ENCODE peak calls at places on chromosome 7, in five cellular contexts. I, C, R, M and W are unnamed samples. For H3K4me1, the result is how much of the 10 kb centered on the place peaks cover.

GRCh38 chr7:152341039-152341913 is 94.5 kb downstream of the KMT2C start:
- DNase-seq in R (peak), C (no peak), I (no peak), M (peak), W (no peak)

GRCh38 chr7:19203686-19204085 is 58.5 kb upstream of the FERD3L start:
- DNase-seq in M (no peak), I (no peak), C (no peak), R (no peak), W (no peak)

GRCh38 chr7:116687801-116688201 is 15.8 kb downstream of the MET start:
- DNase-seq in I (no peak), C (peak), R (no peak), M (peak), W (no peak)

GRCh38 chr7:81482600-81483186 is 287.2 kb downstream of the HGF start:
- DNase-seq in R (no peak), I (no peak), C (no peak), M (peak), W (no peak)

GRCh38 chr7:92854501-92855238 is 18.3 kb upstream of the CDK6 start:
- DNase-seq in C (no peak), I (no peak), M (no peak), R (no peak), W (no peak)

GRCh38 chr7:78514653-78515052 is 716.1 kb downstream of the PHTF2 start:
- DNase-seq in I (no peak), C (no peak), R (no peak), M (no peak), W (no peak)

GRCh38 chr7:74093671-74094223 is 10.1 kb downstream of the LIMK1 start:
- DNase-seq in R (no peak), C (no peak), M (no peak), I (peak), W (peak)

GRCh38 chr7:139180700-139181311 is 50.2 kb upstream of the UBN2 start:
- DNase-seq in I (no peak), M (peak), R (no peak), C (no peak), W (no peak)

GRCh38 chr7:44196450-44196872 is 4.3 kb upstream of the YKT6 start:
- DNase-seq in C (peak), R (peak), M (peak), I (peak), W (peak)

GRCh38 chr7:102064361-102065025 is 222.2 kb upstream of the SH2B2 start:
- DNase-seq in M (peak), R (peak), C (no peak), I (no peak), W (no peak)

GRCh38 chr7:151440799-151441443 is 980 bp upstream of the CRYGN start:
- DNase-seq in C (no peak), R (no peak), I (no peak), M (no peak), W (no peak)

GRCh38 chr7:94129443-94130140 is 125.4 kb upstream of the BET1 start:
- DNase-seq in I (no peak), R (no peak), C (no peak), M (peak), W (no peak)

GRCh38 chr7:98214811-98215321 is 3.6 kb downstream of the BHLHA15 start:
- DNase-seq in R (no peak), C (no peak), M (no peak), I (no peak), W (no peak)

GRCh38 chr7:53602817-53603418 is 567.5 kb downstream of the POM121L12 start:
- DNase-seq in C (no peak), M (peak), R (peak), I (no peak), W (peak)

GRCh38 chr7:8597565-8597964 is 164.2 kb downstream of the NXPH1 start:
- DNase-seq in R (no peak), C (no peak), I (no peak), M (no peak), W (no peak)

GRCh38 chr7:132705146-132705545 is 128.9 kb upstream of the PLXNA4 start:
- DNase-seq in M (no peak), R (no peak), C (no peak), I (no peak), W (no peak)

GRCh38 chr7:117715784-117716445 is 157.3 kb downstream of the CTTNBP2 start:
- DNase-seq in R (peak), M (peak), C (peak), I (peak), W (peak)

GRCh38 chr7:141889323-141889722 is 26.9 kb upstream of the OR9A4 start:
- DNase-seq in R (no peak), I (no peak), M (no peak), C (no peak), W (no peak)

GRCh38 chr7:38751416-38751815 is 120.2 kb upstream of the AMPH start:
- DNase-seq in I (no peak), M (no peak), C (no peak), R (no peak), W (no peak)

GRCh38 chr7:29278362-29279070 is 83.9 kb downstream of the CHN2 start:
- DNase-seq in M (no peak), R (no peak), I (peak), C (no peak), W (no peak)

GRCh38 chr7:120070201-120070600 is 202.8 kb upstream of the KCND2 start:
- DNase-seq in R (no peak), I (no peak), M (no peak), C (no peak), W (no peak)

GRCh38 chr7:48084727-48085432 is 4.2 kb upstream of the UPP1 start:
- DNase-seq in M (peak), R (peak), I (no peak), C (no peak), W (no peak)

GRCh38 chr7:43104874-43105520 is 7.5 kb upstream of the HECW1 start:
- DNase-seq in I (no peak), M (peak), C (no peak), R (no peak), W (no peak)

GRCh38 chr7:25731881-25732240 is 420.1 kb upstream of the NFE2L3 start:
- DNase-seq in I (no peak), R (no peak), M (no peak), C (no peak), W (no peak)

GRCh38 chr7:13467111-13467547 is 522.3 kb downstream of the ETV1 start:
- DNase-seq in R (no peak), C (peak), M (no peak), I (no peak), W (no peak)

GRCh38 chr7:24757799-24758275 is 573 bp upstream of the GSDME start:
- DNase-seq in I (no peak), R (peak), M (peak), C (no peak), W (no peak)

GRCh38 chr7:143384741-143385631 is 3.8 kb downstream of the ZYX start:
- DNase-seq in C (no peak), I (no peak), M (no peak), R (no peak), W (peak)

GRCh38 chr7:2851499-2851898 is 7.4 kb upstream of the GNA12 start:
- DNase-seq in R (no peak), M (no peak), I (no peak), C (no peak), W (no peak)

DNA sequence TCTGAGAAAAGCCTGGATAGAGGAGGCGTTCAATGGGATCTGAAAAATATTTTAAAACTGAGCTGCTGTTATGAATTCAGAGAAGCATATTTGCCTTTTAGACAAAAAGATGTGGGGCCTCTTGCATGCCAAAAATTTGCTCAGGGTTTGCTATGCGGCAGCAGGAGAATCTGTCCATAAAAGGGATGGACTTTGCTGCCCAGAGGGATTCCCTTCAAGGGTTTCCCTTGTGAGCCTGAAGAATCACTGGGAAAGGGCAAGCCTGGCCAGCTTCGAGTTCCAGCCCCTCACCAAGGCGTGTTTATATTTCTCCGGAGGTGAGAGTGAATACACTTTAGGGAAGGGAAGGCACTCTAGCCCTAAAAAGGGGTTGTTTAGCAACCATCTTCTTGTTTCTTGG is 55.5 kb upstream of the CALD1 start:
- DNase-seq in I (no peak), M (no peak), R (no peak), C (no peak), W (no peak)
- H4K91ac ChIP-seq in I (no peak), M (no peak), R (no peak), C (no peak), W (no peak)

DNA sequence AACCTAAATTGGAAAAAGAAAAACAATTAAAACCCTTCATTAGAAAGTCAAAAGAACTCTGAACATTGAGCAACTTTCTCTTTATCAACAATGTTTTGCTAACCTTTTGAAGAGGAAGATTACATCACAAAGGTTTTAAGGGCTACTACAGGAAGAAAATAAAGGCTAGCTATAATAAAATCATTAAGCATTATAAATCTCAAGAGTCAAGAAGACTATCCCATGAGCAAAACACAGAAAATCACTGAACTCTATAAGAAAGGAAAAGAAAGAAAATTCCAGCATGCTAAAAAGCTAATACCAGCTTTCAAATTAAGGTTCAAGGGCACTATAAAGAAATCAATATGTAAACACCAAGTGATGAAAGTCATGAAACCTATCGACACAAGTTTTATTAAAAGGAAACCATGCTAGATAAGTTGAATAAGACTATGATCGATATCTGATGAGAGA is 45.5 kb upstream of the C1GALT1 start:
- DNase-seq in M (no peak), R (no peak), I (no peak), C (no peak), W (no peak)
- H2BK12ac ChIP-seq in M (no peak), R (no peak), I (no peak), C (no peak), W (no peak)

DNA sequence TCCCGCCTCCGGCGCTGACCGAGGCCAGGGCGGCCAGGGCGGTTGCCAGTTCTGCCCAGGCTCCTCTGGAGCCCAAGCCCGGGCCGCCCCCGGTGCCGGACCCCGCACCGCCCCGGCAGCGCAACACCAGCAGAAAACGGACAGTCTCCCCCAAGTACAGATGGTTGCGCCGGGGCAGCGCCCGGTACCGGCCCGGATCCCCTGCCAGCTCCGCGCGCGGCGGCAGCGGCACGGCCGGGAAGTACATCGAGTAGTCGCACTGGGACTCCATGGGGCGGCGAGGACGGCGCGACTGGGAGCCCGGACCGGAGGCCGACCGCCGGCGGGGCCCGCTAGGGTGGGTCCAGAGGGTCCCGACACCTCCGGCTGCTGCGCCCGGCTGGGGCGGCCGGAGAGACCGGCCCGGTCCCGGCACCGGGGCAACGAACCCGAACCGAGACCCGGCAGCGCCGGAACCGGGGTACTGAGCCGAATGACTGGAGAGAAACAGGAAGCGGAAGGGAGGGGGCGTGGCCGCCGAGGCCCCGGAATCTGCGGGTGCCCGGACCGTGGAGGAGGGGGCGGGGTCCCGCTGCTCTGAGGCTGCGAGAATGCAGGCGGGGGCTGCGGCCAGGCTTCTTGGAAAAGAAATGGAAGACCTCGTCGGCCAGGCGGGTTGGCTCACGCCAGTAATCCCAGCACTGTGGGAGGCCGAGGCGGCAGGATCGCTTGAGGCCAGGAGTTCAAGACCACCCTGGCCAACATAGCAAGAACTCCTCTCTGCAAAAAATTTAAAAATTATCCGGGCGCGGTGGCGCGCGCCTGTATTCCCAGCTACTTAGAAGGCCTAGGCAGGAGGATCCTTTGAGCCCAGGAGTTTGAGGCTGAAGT is at the start of gene TRAPPC14:
- DNase-seq in C (peak), I (peak), R (peak), M (peak), W (peak)
- H3K4me1 ChIP-seq in C (under half), I (under half), R (under half), M (under half), W (under half)

DNA sequence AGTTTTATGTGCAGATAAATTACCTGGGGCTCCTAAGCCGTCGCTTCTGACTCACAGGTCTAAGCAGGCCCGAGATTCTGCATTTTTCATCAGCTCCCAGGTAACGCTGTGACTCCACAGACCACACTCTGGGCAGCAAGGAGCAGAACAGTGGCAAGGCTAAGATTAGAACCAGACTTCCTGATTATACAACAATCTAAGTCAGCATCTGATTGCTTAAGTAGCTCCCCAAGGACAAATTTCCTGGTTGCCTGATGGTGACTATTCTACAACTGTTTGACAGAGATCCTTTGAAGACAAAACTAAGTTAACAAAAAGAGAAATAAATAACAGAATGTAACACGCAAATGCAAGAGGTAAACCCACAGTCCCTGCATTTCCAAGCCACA is 69.0 kb downstream of the CREB3L2 start:
- DNase-seq in C (no peak), I (no peak), M (peak), R (peak), W (no peak)
- H4K91ac ChIP-seq in C (no peak), I (no peak), M (peak), R (no peak), W (no peak)

GRCh38 chr7:55120501-55121198 is 101.8 kb downstream of the EGFR start:
- DNase-seq in M (peak), C (no peak), I (no peak), R (peak), W (no peak)
- H2BK12ac ChIP-seq in M (no peak), C (no peak), I (no peak), R (peak), W (no peak)

GRCh38 chr7:50348469-50349162 is 44.1 kb downstream of the IKZF1 start:
- DNase-seq in C (no peak), R (no peak), M (no peak), I (no peak), W (no peak)
- H3K4me1 ChIP-seq in C (under half), R (under half), M (under half), I (under half), W (under half)

GRCh38 chr7:103076767-103077166 is 1.8 kb downstream of the ARMC10 start:
- DNase-seq in M (no peak), I (no peak), R (no peak), C (no peak), W (no peak)
- H4K91ac ChIP-seq in M (no peak), I (no peak), R (no peak), C (no peak), W (no peak)

GRCh38 chr7:157816526-157817250 is 479.9 kb downstream of the DNAJB6 start:
- DNase-seq in R (no peak), C (no peak), I (no peak), M (no peak), W (no peak)
- H2BK12ac ChIP-seq in R (no peak), C (peak), I (no peak), M (no peak), W (no peak)

GRCh38 chr7:35762781-35763180 is 38.1 kb upstream of the SEPTIN7 start:
- DNase-seq in M (peak), R (no peak), C (no peak), I (no peak), W (no peak)
- H3K4me1 ChIP-seq in M (under half), R (under half), C (under half), I (under half), W (under half)